ENCODE peak calls at places on chromosomes 2 and 18, in ten cellular contexts. S is left ventricle myocardium inferior, H is left lung, D is HCT116, N is AG04450, V is uterus, E is Peyer's patch, L is HL-60, P is psoas muscle, J is RWPE1. I is an unnamed sample.

GRCh38 chr2:133718688-133719201 is 150.5 kb upstream of the NCKAP5 start:
- DNase-seq in N (peak), H (no peak), S (peak), E (no peak), D (no peak), P (no peak), V (no peak), L (no peak), J (no peak), I (no peak)

GRCh38 chr2:107068069-107068468 is 182.1 kb upstream of the ST6GAL2 start:
- DNase-seq in D (no peak), V (no peak), J (no peak), L (no peak), S (no peak), N (no peak), H (no peak), E (no peak), P (no peak), I (no peak)

GRCh38 chr2:73984922-73985317 is 210 bp downstream of the TET3 start:
- DNase-seq in H (no peak), P (peak), L (peak), V (peak), E (peak), S (peak), D (no peak), J (no peak), N (no peak), I (peak)

GRCh38 chr2:174333502-174334277 is 1.1 kb upstream of the SP9 start:
- DNase-seq in D (no peak), E (peak), S (no peak), J (no peak), L (no peak), H (no peak), P (no peak), V (no peak), N (no peak), I (no peak)

GRCh38 chr18:6414723-6415362 is at the start of gene L3MBTL4:
- DNase-seq in N (no peak), P (peak), L (no peak), H (peak), E (peak), V (peak), S (peak), D (no peak), J (peak), I (peak)

GRCh38 chr2:237998530-237998929 is 31.7 kb downstream of the UBE2F start:
- DNase-seq in P (no peak), V (no peak), E (no peak), D (no peak), H (no peak), N (no peak), J (no peak), L (peak), S (no peak), I (no peak)

GRCh38 chr2:58532641-58533040 is 291.5 kb upstream of the FANCL start:
- DNase-seq in H (no peak), V (no peak), L (no peak), D (no peak), S (no peak), N (no peak), P (no peak), E (no peak), J (no peak), I (no peak)

GRCh38 chr2:128440087-128440665 is 121.5 kb upstream of the HS6ST1 start:
- DNase-seq in D (no peak), N (no peak), P (no peak), H (no peak), J (no peak), V (peak), L (no peak), S (no peak), E (peak), I (no peak)

GRCh38 chr2:210503622-210504300 is 27.2 kb upstream of the LANCL1 start:
- DNase-seq in V (no peak), J (no peak), N (no peak), S (no peak), D (no peak), H (no peak), E (no peak), L (no peak), P (no peak), I (no peak)

GRCh38 chr2:51218057-51218456 is 186.1 kb upstream of the NRXN1 start:
- DNase-seq in H (no peak), S (no peak), D (no peak), V (no peak), P (no peak), L (no peak), N (no peak), J (no peak), E (no peak), I (no peak)

GRCh38 chr2:156687715-156688114 is 251.5 kb downstream of the GPD2 start:
- DNase-seq in N (no peak), V (no peak), P (peak), S (no peak), D (no peak), L (no peak), H (no peak), E (no peak), J (peak), I (no peak)

GRCh38 chr2:20232837-20233207 is 7.9 kb upstream of the SDC1 start:
- DNase-seq in N (no peak), V (no peak), P (no peak), S (no peak), E (no peak), H (peak), L (no peak), D (no peak), J (peak), I (peak)

GRCh38 chr2:152445791-152446201 is 110.8 kb downstream of the FMNL2 start:
- DNase-seq in L (no peak), S (no peak), H (no peak), D (no peak), P (no peak), E (no peak), N (peak), V (no peak), J (peak), I (no peak)

GRCh38 chr2:119483395-119483753 is 40.9 kb downstream of the SCTR start:
- DNase-seq in J (no peak), H (no peak), L (no peak), D (no peak), V (no peak), N (no peak), E (no peak), P (no peak), S (no peak), I (no peak)

GRCh38 chr2:207334631-207335371 is 169.1 kb upstream of the KLF7 start:
- DNase-seq in D (peak), V (peak), S (peak), E (no peak), J (peak), P (peak), N (peak), H (peak), L (no peak), I (peak)

GRCh38 chr18:3061581-3062416 is 48.9 kb upstream of the LPIN2 start:
- DNase-seq in L (no peak), S (no peak), N (no peak), D (no peak), P (no peak), E (no peak), H (no peak), J (no peak), V (no peak), I (no peak)

GRCh38 chr2:72893594-72894319 is 6.5 kb downstream of the SPR start:
- DNase-seq in H (no peak), V (no peak), J (peak), P (no peak), S (peak), D (no peak), L (peak), N (peak), E (peak), I (peak)

GRCh38 chr2:216243026-216243425 is 129.3 kb downstream of the MARCHF4 start:
- DNase-seq in L (no peak), J (no peak), N (no peak), S (no peak), V (no peak), D (no peak), P (no peak), H (no peak), E (no peak), I (no peak)

GRCh38 chr18:8571399-8571798 is 37.8 kb upstream of the RAB12 start:
- DNase-seq in S (no peak), L (no peak), P (no peak), E (no peak), J (no peak), V (no peak), D (no peak), N (no peak), H (no peak), I (no peak)

GRCh38 chr2:105118960-105119359 is 81.1 kb downstream of the MRPS9 start:
- DNase-seq in L (no peak), S (no peak), H (no peak), D (no peak), J (no peak), N (no peak), E (no peak), V (no peak), P (no peak), I (no peak)

GRCh38 chr2:96143848-96144480 is 1.3 kb downstream of the DUSP2 start:
- DNase-seq in E (peak), P (no peak), V (no peak), N (no peak), L (peak), D (peak), J (peak), S (no peak), H (peak), I (no peak)

GRCh38 chr2:6773007-6773693 is 92.6 kb downstream of the CMPK2 start:
- DNase-seq in E (peak), H (peak), D (peak), V (no peak), J (peak), N (no peak), P (peak), L (peak), S (peak), I (peak)

GRCh38 chr2:105800953-105801635 is 56.4 kb downstream of the NCK2 start:
- DNase-seq in N (no peak), J (no peak), P (no peak), E (no peak), V (no peak), S (no peak), L (no peak), D (no peak), H (no peak), I (no peak)

GRCh38 chr18:56890632-56891031 is 239.5 kb downstream of the WDR7 start:
- DNase-seq in E (no peak), J (peak), P (no peak), S (no peak), L (no peak), N (peak), V (no peak), H (no peak), D (no peak), I (no peak)

GRCh38 chr2:144519934-144520717 is at the start of gene ZEB2:
- DNase-seq in N (no peak), H (no peak), J (no peak), V (peak), E (no peak), L (peak), D (peak), S (peak), P (peak), I (peak)

GRCh38 chr18:12307251-12307736 is 747 bp upstream of the TUBB6 start:
- DNase-seq in L (peak), N (no peak), H (no peak), S (peak), V (peak), D (no peak), P (peak), E (no peak), J (no peak), I (peak)

GRCh38 chr2:64797881-64798590 is 144.3 kb upstream of the SERTAD2 start:
- DNase-seq in S (no peak), L (no peak), N (peak), H (no peak), V (no peak), J (no peak), P (no peak), E (no peak), D (no peak), I (peak)

GRCh38 chr2:75003773-75004172 is 45.3 kb downstream of the POLE4 start:
- DNase-seq in J (no peak), L (no peak), S (no peak), P (no peak), N (no peak), D (no peak), V (no peak), H (no peak), E (no peak), I (no peak)

DNA sequence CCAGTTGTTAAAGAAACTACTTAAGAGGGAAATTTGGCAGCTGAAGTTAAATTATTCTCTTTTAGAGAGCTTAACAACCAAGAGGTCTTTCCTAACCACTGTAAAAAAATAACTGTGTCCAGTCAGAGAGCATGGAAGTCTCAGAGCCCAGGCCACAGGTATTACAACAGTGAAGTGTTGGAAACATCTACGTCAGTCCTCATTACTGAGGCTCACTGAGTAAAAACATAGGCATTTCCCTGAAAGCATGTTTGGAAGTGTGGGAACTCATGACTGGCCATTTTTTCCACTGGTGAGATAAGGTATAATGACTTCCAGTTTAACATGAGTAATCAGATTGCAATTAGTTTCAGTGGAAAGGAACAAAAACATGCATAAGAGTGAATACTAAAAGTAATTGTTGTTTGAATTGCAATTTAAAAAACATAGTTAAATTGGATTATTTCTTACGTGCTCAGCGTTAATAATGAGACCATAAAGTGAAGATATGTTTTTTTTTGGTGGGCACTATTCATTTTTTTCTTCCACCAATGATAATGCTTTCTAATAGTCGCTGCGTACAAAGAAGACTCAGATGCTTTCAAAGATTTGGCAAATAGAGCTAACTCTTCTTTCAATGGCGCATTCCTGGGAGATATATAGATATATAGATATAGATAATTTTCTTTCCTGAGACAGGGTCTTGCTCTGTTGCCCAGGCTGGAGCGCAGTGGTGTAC is 60.8 kb downstream of the EFEMP1 start:
- DNase-seq in V (peak), E (no peak), P (no peak), N (peak), J (peak), D (no peak), H (no peak), L (no peak), S (no peak), I (peak)
- H3K27ac ChIP-seq in V (peak), E (peak), P (peak), N (peak), J (peak), D (no peak), H (peak), L (no peak), S (peak), I (peak)

GRCh38 chr2:177143444-177143843 is 69.2 kb upstream of the HNRNPA3 start:
- DNase-seq in L (no peak), P (no peak), S (no peak), J (peak), V (peak), H (no peak), E (no peak), D (no peak), N (no peak), I (no peak)

GRCh38 chr2:177149155-177149503 is 63.5 kb upstream of the HNRNPA3 start:
- DNase-seq in D (no peak), L (no peak), V (no peak), P (no peak), E (no peak), N (no peak), H (no peak), S (no peak), J (no peak), I (no peak)

GRCh38 chr2:177147093-177147694 is 65.4 kb upstream of the HNRNPA3 start:
- DNase-seq in S (no peak), N (no peak), P (no peak), E (no peak), L (peak), J (peak), D (no peak), V (peak), H (no peak), I (no peak)

GRCh38 chr2:177147834-177148233 is 64.8 kb upstream of the HNRNPA3 start:
- DNase-seq in V (no peak), S (no peak), H (no peak), N (no peak), D (no peak), E (no peak), P (no peak), J (no peak), L (no peak), I (no peak)

GRCh38 chr2:177148477-177149154 is 64.0 kb upstream of the HNRNPA3 start:
- DNase-seq in J (peak), L (peak), P (peak), S (peak), E (peak), N (no peak), H (peak), D (peak), V (peak), I (peak)
- TF ChIP-seq CTCF in J (peak), L (peak), P (peak), S (peak), E (peak), N (peak), H (peak), D (peak), V (peak), I (peak)

GRCh38 chr2:176272870-176273269 is 3.6 kb downstream of the MTX2 start:
- DNase-seq in P (no peak), D (no peak), V (no peak), S (no peak), N (no peak), E (no peak), J (no peak), L (no peak), H (no peak), I (no peak)

GRCh38 chr2:176269319-176270099 is at the start of gene MTX2:
- DNase-seq in P (peak), D (peak), L (peak), N (peak), J (peak), H (peak), E (peak), V (peak), S (peak), I (peak)

GRCh38 chr2:176268976-176269318 is 295 bp upstream of the MTX2 start:
- DNase-seq in N (no peak), H (no peak), D (no peak), E (no peak), J (no peak), L (no peak), S (no peak), V (no peak), P (no peak), I (no peak)

GRCh38 chr2:176270100-176270750 is 983 bp downstream of the MTX2 start:
- DNase-seq in D (no peak), J (peak), S (no peak), E (no peak), P (no peak), N (no peak), L (no peak), V (no peak), H (no peak), I (peak)
- H3K27ac ChIP-seq in D (peak), J (peak), S (peak), E (peak), P (peak), N (no peak), L (peak), V (peak), H (peak), I (no peak)

DNA sequence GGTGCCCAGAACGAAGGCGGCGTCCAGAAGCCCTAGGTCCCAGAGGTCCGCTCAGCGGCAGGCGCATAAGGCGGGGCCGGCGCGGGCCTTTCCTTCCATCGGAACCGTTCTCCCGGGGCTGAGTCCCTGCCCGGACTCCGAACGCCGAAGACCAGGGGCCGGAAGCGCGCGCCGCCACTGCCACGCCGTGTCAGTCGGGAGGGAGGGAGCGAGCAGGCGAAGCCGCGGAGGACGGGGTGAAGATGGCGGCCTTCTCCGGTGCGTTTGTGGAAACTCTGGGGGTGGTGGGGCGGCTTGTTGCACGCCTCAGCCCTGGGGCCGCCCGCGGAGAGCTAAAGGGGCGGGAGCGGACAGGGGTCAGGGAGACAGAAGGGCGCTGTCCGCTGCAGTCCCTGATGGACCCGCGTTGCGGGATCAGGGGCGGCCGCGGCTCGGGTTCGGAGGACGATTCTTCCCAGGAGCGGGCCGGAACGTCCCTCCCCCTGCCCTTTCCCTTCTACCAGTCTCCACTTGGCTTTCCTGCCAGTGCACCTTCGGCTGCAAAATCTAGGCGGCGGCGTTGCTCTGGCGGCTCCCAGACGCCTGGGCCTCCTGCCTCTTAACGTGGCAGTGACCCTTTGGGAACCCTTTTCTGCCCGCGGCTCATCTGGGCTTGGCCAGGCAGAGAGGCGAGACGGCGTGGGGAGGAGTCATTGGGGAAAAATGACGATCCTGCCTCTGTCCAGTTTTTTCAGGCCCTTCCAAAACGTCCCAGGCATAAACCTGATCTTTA is at the start of gene DDX1:
- DNase-seq in E (peak), J (peak), D (peak), P (peak), H (peak), L (peak), N (peak), V (peak), S (peak), I (peak)
- TF ChIP-seq CTCF in E (no peak), J (no peak), D (no peak), P (no peak), H (no peak), L (no peak), N (no peak), V (peak), S (peak), I (no peak)

GRCh38 chr2:236240228-236240990 is 23.8 kb downstream of the ASB18 start:
- DNase-seq in S (peak), V (no peak), N (no peak), H (no peak), E (no peak), P (peak), L (no peak), J (no peak), D (no peak), I (no peak)
- H3K27ac ChIP-seq in S (peak), V (no peak), N (no peak), H (no peak), E (no peak), P (peak), L (no peak), J (no peak), D (no peak), I (no peak)

GRCh38 chr2:164840930-164841718 is 499 bp downstream of the COBLL1 start:
- DNase-seq in J (peak), S (peak), L (no peak), H (peak), P (peak), N (no peak), D (peak), E (peak), V (peak), I (peak)
- TF ChIP-seq CTCF in J (no peak), S (peak), L (no peak), H (no peak), P (peak), N (no peak), D (peak), E (peak), V (peak), I (peak)

GRCh38 chr2:148970393-148970792 is 68.1 kb upstream of the LYPD6B start:
- DNase-seq in P (no peak), N (no peak), H (no peak), L (no peak), E (no peak), J (no peak), D (no peak), S (no peak), V (no peak), I (no peak)
- H3K27ac ChIP-seq in P (no peak), N (no peak), H (no peak), L (no peak), E (no peak), J (no peak), D (no peak), S (no peak), V (no peak), I (no peak)